ENCODE peak calls at places on chromosomes 6 and 20, in six cellular contexts. H, U, N, F, X and O are unnamed samples.

GRCh38 chr20:41408986-41409385 is 42.4 kb upstream of the EMILIN3 start:
- DNase-seq in H (no peak), U (no peak), N (peak), F (no peak), X (no peak), O (no peak)

GRCh38 chr20:5222919-5223634 is 93.7 kb downstream of the PROKR2 start:
- DNase-seq in H (peak), U (peak), N (peak), F (peak), X (peak), O (no peak)

GRCh38 chr6:105992315-105992961 is 93.7 kb upstream of the PRDM1 start:
- DNase-seq in H (peak), U (peak), N (peak), F (no peak), X (peak), O (peak)

GRCh38 chr6:137728386-137729349 is 138.4 kb upstream of the TNFAIP3 start:
- DNase-seq in H (peak), U (no peak), N (peak), F (no peak), X (no peak), O (no peak)

GRCh38 chr6:37485259-37485658 is 14.4 kb downstream of the CCDC167 start:
- DNase-seq in H (no peak), U (peak), N (no peak), F (no peak), X (no peak), O (no peak)

GRCh38 chr6:21941926-21942325 is 348.4 kb downstream of the SOX4 start:
- DNase-seq in H (no peak), U (peak), N (no peak), F (no peak), X (no peak), O (no peak)

GRCh38 chr6:166623318-166623717 is 3.7 kb downstream of the RPS6KA2 start:
- DNase-seq in H (no peak), U (no peak), N (no peak), F (no peak), X (no peak), O (no peak)

GRCh38 chr6:1381397-1382330 is 7.7 kb upstream of the FOXF2 start:
- DNase-seq in H (no peak), U (peak), N (no peak), F (no peak), X (no peak), O (peak)

GRCh38 chr6:99522531-99522930 is 7.3 kb upstream of the USP45 start:
- DNase-seq in H (peak), U (no peak), N (no peak), F (no peak), X (no peak), O (no peak)

GRCh38 chr20:63119451-63120285 is 96.3 kb downstream of the YTHDF1 start:
- DNase-seq in H (no peak), U (no peak), N (peak), F (no peak), X (no peak), O (no peak)

GRCh38 chr6:140462495-140463311 is 1088.3 kb upstream of the CITED2 start:
- DNase-seq in H (peak), U (peak), N (no peak), F (peak), X (no peak), O (no peak)

GRCh38 chr6:119161450-119161849 is 83.0 kb upstream of the FAM184A start:
- DNase-seq in H (no peak), U (no peak), N (no peak), F (no peak), X (no peak), O (no peak)

GRCh38 chr20:49786671-49787370 is 25.8 kb upstream of the SLC9A8 start:
- DNase-seq in H (no peak), U (peak), N (no peak), F (no peak), X (no peak), O (no peak)

GRCh38 chr20:37288091-37288490 is 1.4 kb upstream of the MANBAL start:
- DNase-seq in H (peak), U (no peak), N (no peak), F (no peak), X (no peak), O (no peak)

GRCh38 chr6:165971202-165971601 is 196.4 kb downstream of the TBXT start:
- DNase-seq in H (no peak), U (no peak), N (no peak), F (no peak), X (no peak), O (no peak)

GRCh38 chr20:9147553-9148024 is 78.7 kb downstream of the PLCB4 start:
- DNase-seq in H (peak), U (no peak), N (no peak), F (no peak), X (no peak), O (no peak)

GRCh38 chr20:31604567-31605030 is 490 bp upstream of the ID1 start:
- DNase-seq in H (no peak), U (peak), N (no peak), F (no peak), X (no peak), O (no peak)

GRCh38 chr20:31605031-31605901 is at the start of gene ID1:
- DNase-seq in H (peak), U (peak), N (peak), F (peak), X (peak), O (peak)

GRCh38 chr20:31606928-31607639 is 2.0 kb downstream of the ID1 start:
- DNase-seq in H (peak), U (peak), N (no peak), F (peak), X (no peak), O (no peak)

GRCh38 chr20:31606678-31606927 is 1.5 kb downstream of the ID1 start:
- DNase-seq in H (no peak), U (peak), N (no peak), F (no peak), X (no peak), O (no peak)

GRCh38 chr20:31605902-31606677 is 1.0 kb downstream of the ID1 start:
- DNase-seq in H (no peak), U (peak), N (peak), F (no peak), X (no peak), O (no peak)
- TF ChIP-seq CTCF in H (peak), U (no peak), N (no peak), F (no peak), X (no peak), O (no peak)

DNA sequence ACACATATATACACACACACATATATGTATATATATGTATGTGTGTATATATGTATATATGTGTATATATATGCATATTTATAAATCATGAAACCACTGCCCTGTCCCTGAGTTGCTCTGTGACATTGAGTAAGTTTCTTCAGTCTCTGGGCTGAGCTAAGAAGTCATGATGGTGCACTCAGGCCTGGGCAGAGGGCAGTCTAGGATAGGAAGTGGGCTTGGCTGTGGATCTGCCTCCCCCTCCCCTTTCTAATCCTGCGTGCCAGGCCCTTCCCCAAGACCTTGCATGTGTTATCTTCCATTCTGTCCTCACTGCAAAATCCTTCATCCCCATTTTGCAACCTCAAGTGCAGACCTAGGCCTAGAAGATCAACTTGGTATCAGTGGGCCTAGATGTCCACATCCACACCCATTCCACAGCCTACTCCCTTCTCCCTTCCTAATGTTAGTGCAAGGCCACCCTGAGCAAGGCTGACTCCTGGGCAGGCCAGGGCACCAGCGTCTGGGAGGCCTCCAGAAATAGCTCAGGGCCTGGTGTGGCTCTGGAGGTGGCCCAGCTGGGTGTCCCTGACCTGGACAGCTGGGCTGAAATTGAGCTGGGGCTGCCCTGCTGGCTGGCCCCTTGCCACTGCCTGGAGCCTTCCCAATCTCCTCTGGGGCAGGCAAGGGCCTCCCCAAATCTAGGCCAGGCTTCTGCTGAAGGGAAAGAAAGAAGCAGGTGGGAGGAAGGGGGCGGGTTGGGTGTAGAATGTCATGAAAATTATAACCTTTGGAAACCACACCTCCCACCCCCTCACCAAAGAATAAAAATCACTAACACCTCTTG is 1.9 kb downstream of the FAM110A start:
- DNase-seq in H (no peak), U (no peak), N (peak), F (no peak), X (no peak), O (no peak)
- TF ChIP-seq CTCF in H (no peak), U (peak), N (no peak), F (no peak), X (no peak), O (no peak)

GRCh38 chr6:153231048-153231635 is 100.1 kb upstream of the RGS17 start:
- DNase-seq in H (peak), U (peak), N (peak), F (peak), X (peak), O (no peak)
- TF ChIP-seq CTCF in H (peak), U (peak), N (peak), F (peak), X (peak), O (peak)

GRCh38 chr6:3841711-3842565 is 7.2 kb upstream of the FAM50B start:
- DNase-seq in H (peak), U (no peak), N (peak), F (no peak), X (no peak), O (no peak)
- TF ChIP-seq CTCF in H (no peak), U (no peak), N (no peak), F (no peak), X (no peak), O (no peak)

GRCh38 chr6:44223471-44224153 is at the start of gene SLC29A1:
- DNase-seq in H (no peak), U (peak), N (peak), F (no peak), X (no peak), O (peak)
- TF ChIP-seq CTCF in H (peak), U (peak), N (no peak), F (no peak), X (no peak), O (no peak)

GRCh38 chr6:3382399-3383279 is 74.2 kb downstream of the SLC22A23 start:
- DNase-seq in H (no peak), U (no peak), N (no peak), F (peak), X (no peak), O (no peak)
- TF ChIP-seq CTCF in H (no peak), U (no peak), N (no peak), F (no peak), X (no peak), O (no peak)

DNA sequence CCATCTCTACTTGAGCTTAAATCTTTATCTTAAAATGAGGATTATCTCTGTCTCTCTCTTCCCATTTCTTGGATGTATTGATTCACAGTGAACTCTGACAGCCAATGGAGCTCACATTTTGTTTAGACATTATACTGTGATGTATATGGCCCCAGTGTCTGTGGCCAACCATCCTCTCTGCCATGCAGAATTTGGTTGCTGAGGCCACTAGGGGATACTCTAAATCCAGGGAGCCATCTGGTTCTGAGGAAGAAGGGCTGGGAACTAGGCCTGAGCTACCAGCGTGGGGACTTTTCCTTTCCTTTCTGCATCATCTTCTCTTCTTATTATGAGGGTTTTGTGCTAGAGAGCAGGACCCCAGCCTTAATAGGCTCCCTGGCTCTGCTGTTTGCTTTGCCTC is 59.1 kb upstream of the RIPOR2 start:
- DNase-seq in H (peak), U (no peak), N (no peak), F (no peak), X (no peak), O (no peak)
- TF ChIP-seq CTCF in H (peak), U (peak), N (no peak), F (no peak), X (no peak), O (no peak)

GRCh38 chr6:6586167-6586566 is 2.4 kb upstream of the LY86 start:
- DNase-seq in H (no peak), U (no peak), N (no peak), F (no peak), X (no peak), O (no peak)

GRCh38 chr6:6587696-6588063 is 840 bp upstream of the LY86 start:
- DNase-seq in H (no peak), U (no peak), N (no peak), F (no peak), X (no peak), O (no peak)

GRCh38 chr6:6586671-6587526 is 1.6 kb upstream of the LY86 start:
- DNase-seq in H (no peak), U (no peak), N (no peak), F (no peak), X (peak), O (peak)

GRCh38 chr6:6588924-6589696 is 590 bp downstream of the LY86 start:
- DNase-seq in H (no peak), U (no peak), N (no peak), F (no peak), X (no peak), O (peak)

DNA sequence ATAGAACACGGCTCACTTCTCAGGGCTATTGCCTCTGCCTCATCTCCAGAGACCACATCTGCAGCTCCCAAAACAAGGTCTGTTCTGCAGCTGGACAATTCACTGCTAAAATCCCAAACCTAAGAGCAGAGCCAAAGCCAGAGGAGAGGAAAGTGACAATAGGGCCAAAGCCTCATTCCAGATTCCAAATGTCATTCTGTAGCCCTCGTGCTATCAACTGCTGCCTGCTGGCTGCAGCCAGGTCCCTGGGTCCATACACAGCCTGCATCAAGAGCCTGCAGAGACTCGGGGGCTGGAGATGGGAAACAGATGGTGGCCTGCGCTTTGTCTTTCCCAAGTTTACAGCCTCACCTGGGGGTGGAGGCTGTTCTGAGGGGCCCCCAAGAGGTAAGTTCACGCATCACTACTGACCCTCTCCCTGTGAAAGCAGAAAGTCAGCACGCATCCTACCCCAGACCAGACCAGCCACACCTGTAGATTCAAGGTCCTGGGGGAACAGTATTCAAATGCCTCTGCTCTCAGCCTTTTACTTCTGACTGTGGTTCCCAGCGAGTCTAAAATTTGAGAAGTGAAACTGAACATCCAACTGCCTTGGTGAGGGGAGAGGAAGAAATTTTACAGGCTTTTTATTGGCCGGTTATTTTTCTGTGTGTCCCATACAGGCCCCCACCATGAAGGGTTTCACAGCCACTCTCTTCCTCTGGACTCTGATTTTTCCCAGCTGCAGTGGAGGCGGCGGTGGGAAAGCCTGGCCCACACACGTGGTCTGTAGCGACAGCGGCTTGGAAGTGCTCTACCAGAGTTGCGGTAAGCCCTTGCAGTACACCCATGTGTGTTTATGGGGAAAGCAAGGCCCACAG is at the start of gene LY86:
- DNase-seq in H (peak), U (peak), N (no peak), F (no peak), X (peak), O (peak)
- TF ChIP-seq CTCF in H (no peak), U (no peak), N (no peak), F (no peak), X (no peak), O (peak)

DNA sequence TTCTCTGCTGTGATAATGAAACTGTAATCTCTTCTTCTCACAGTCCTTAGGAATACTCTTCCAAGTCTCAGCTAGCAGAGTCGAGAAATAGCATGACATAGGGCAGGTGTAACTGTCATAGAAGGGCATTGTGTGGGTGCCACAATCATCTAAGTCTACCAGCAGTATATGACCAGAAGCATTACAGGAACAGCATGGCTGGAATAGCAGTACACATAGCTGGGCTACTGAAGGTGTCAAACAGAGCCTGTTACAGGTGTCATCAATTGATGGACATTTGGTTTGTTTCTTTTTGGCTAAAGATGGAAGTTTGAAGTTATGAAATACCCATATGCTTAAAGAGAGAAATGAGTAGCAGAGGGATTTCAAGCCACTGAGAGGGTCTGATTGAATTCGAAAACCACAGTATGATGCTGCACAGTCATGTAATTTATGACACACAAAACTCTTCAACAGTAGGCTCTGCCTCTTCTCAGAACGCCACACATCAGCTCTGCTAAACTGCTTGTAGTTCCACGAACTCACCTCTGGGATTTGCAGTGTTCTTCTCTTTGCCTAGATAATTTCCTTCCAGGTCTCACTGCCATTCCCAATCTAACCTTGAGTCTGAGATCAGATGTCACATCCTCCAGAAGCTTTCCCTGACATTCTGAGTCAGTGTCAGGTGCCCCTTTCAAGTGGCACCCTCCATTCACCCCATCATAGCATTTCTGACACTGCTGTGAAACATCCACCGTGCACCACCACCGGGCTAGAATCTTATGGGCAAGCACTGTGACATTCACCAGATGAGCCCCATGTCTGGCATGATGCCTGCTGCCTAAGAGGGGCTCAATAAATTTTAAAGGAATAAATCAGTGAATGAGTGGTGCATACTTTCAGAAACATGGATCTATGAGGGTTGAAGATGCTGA is 151.0 kb downstream of the ADAT2 start:
- DNase-seq in H (no peak), U (peak), N (no peak), F (no peak), X (peak), O (peak)
- TF ChIP-seq CTCF in H (no peak), U (peak), N (no peak), F (peak), X (peak), O (peak)